ENCODE peak calls at places on chromosomes 3 and 15, in five cellular contexts. J is HepG2, C is K562, H is SK-N-SH, Q is GM12892. D is an unnamed sample.
A peak's percentile ranks its signal among the peaks of the same experiment; 100 is the strongest.

GRCh38 chr3:79491029-79491634 is 276.7 kb downstream of the ROBO1 start:
- DNase-seq in H (no peak), C (no peak), Q (no peak), J (no peak), D (no peak)

GRCh38 chr3:13285007-13285567 is 135.0 kb downstream of the NUP210 start:
- DNase-seq in H (no peak), Q (no peak), C (no peak), J (no peak), D (no peak)

GRCh38 chr3:177596248-177596821 is 399.1 kb upstream of the TBL1XR1 start:
- DNase-seq in H (no peak), C (no peak), J (no peak), Q (no peak), D (no peak)

GRCh38 chr15:74788716-74789151 is 6.9 kb downstream of the CSK start:
- DNase-seq in H (no peak), C (no peak), Q (peak; percentile 66), J (no peak), D (no peak)

GRCh38 chr3:28612232-28612631 is 263.6 kb upstream of the AZI2 start:
- DNase-seq in Q (no peak), C (no peak), J (no peak), H (no peak), D (no peak)

GRCh38 chr15:40843885-40844542 is at the start of gene SPINT1:
- DNase-seq in J (no peak), C (peak; percentile 59), H (peak; percentile 69), Q (peak; percentile 63), D (peak; percentile 43)

GRCh38 chr3:169699536-169700050 is 36.1 kb upstream of the MECOM start:
- DNase-seq in Q (no peak), J (peak; percentile 3), C (no peak), H (no peak), D (no peak)

GRCh38 chr15:32867313-32867626 is 149.5 kb downstream of the GREM1 start:
- DNase-seq in Q (no peak), H (no peak), J (no peak), C (peak; percentile 12), D (no peak)

GRCh38 chr3:170726976-170727661 is 141.2 kb upstream of the SLC7A14 start:
- DNase-seq in Q (no peak), H (no peak), J (no peak), C (peak; percentile 67), D (no peak)

GRCh38 chr3:37912052-37912733 is 50.5 kb downstream of the CTDSPL start:
- DNase-seq in Q (no peak), C (peak; percentile 43), H (no peak), J (no peak), D (no peak)

GRCh38 chr3:5699313-5699712 is 511.8 kb downstream of the EDEM1 start:
- DNase-seq in C (no peak), J (no peak), Q (no peak), H (no peak), D (no peak)

GRCh38 chr3:72977060-72977459 is 19.6 kb upstream of the PPP4R2 start:
- DNase-seq in H (no peak), J (no peak), Q (no peak), C (no peak), D (no peak)

GRCh38 chr3:130081371-130081881 is at the start of gene ALG1L2:
- DNase-seq in C (no peak), Q (no peak), H (no peak), J (no peak), D (no peak)

GRCh38 chr3:140035856-140036255 is 100.9 kb downstream of the CLSTN2 start:
- DNase-seq in C (no peak), Q (no peak), J (no peak), H (no peak), D (no peak)

GRCh38 chr15:40029979-40030893 is 8.7 kb downstream of the SRP14 start:
- DNase-seq in H (no peak), J (peak; percentile 50), C (peak; percentile 39), Q (no peak), D (no peak)

GRCh38 chr3:125108833-125109540 is 53.2 kb upstream of the HEG1 start:
- DNase-seq in Q (no peak), J (no peak), H (no peak), C (no peak), D (no peak)

GRCh38 chr3:155517907-155518306 is 224.4 kb upstream of the STRIT1 start:
- DNase-seq in Q (no peak), C (no peak), H (no peak), J (no peak), D (no peak)

GRCh38 chr15:62846131-62846804 is 196.3 kb upstream of the TPM1 start:
- DNase-seq in J (no peak), C (no peak), H (no peak), Q (no peak), D (no peak)

GRCh38 chr3:174441588-174442316 is 417.4 kb upstream of the NAALADL2 start:
- DNase-seq in Q (no peak), C (no peak), J (no peak), H (no peak), D (no peak)

GRCh38 chr15:81160312-81161214 is 26.5 kb downstream of the CFAP161 start:
- DNase-seq in J (no peak), C (no peak), H (peak; percentile 83), Q (no peak), D (no peak)

GRCh38 chr3:114323546-114324254 is 29.9 kb downstream of the TIGIT start:
- DNase-seq in H (no peak), C (no peak), J (no peak), Q (no peak), D (no peak)

GRCh38 chr3:71983694-71984093 is 198.7 kb upstream of the PROK2 start:
- DNase-seq in H (no peak), Q (no peak), C (no peak), J (no peak), D (no peak)

GRCh38 chr3:101279162-101279561 is 41.2 kb downstream of the IMPG2 start:
- DNase-seq in Q (no peak), H (no peak), C (no peak), J (no peak), D (no peak)

GRCh38 chr15:42879390-42879912 is 41.1 kb downstream of the TTBK2 start:
- DNase-seq in J (no peak), H (no peak), C (no peak), Q (no peak), D (no peak)

GRCh38 chr3:17033516-17034168 is 148.9 kb downstream of the PLCL2 start:
- DNase-seq in C (no peak), J (no peak), H (no peak), Q (no peak), D (no peak)
- TF ChIP-seq TAF1 in C (no peak), J (no peak), H (no peak), Q (no peak), D (no peak)

GRCh38 chr3:128725547-128725931 is 444 bp upstream of the RAB7A start:
- DNase-seq in Q (no peak), J (no peak), C (no peak), H (no peak), D (no peak)

GRCh38 chr3:128727485-128727884 is 1.5 kb downstream of the RAB7A start:
- DNase-seq in C (no peak), Q (no peak), J (no peak), H (no peak), D (no peak)

GRCh38 chr3:128727059-128727458 is 1.1 kb downstream of the RAB7A start:
- DNase-seq in H (no peak), Q (no peak), C (no peak), J (no peak), D (no peak)

GRCh38 chr3:128725932-128726690 is at the start of gene RAB7A:
- DNase-seq in C (peak; percentile 91), J (peak; percentile 94), H (peak; percentile 98), Q (peak; percentile 93), D (peak; percentile 91)

DNA sequence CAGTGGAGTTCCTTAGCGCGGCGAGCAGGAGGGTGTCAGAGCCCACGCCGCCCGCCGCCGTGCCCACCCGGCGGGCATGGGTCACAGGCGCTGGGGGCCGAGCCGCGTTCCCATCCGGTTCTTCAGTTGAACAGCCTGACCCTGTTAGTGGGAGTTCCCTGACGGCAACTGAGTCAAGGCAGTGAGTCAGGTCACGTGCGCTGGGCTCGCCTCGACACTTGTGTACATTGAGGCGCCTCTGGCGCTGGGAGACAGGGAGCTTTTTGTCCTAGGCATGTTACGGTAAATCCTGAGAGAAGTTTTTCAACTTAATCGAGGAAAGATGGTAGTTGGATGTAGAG is 678 bp downstream of the RAB7A start:
- DNase-seq in H (no peak), J (peak; percentile 58), C (no peak), Q (no peak), D (no peak)
- TF ChIP-seq POLR2AphosphoS5 in H (no peak), J (no peak), C (no peak), Q (no peak), D (no peak)

DNA sequence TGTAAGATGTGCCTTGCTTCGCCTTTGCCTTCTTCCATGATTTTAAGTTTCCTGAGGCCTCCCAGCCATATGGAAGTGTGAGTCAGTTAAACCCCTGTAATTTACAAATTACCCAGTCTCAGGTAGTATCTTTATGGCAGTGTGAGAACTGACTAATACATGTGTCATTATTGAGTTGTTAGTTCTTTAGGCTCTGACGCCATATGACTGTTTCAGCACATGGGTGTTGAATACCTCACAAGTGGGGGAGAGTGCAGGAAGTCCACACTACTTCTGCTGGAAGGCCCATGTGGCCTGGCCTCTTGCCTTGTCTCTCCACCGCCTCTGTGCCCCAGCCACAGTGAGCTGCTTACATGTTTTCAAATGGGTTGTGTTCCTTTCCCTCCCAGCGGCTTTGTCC is 28.5 kb downstream of the MFSD1 start:
- DNase-seq in Q (no peak), C (no peak), J (no peak), H (no peak), D (no peak)
- TF ChIP-seq TAF1 in Q (no peak), C (no peak), J (no peak), H (no peak), D (no peak)

GRCh38 chr15:34849364-34849959 is 54.1 kb upstream of the ACTC1 start:
- DNase-seq in H (no peak), Q (no peak), J (no peak), C (no peak), D (no peak)

GRCh38 chr15:34853001-34853758 is 57.8 kb upstream of the ACTC1 start:
- DNase-seq in H (no peak), Q (no peak), J (no peak), C (no peak), D (no peak)

GRCh38 chr15:34850121-34850520 is 54.8 kb upstream of the ACTC1 start:
- DNase-seq in C (peak; percentile 15), H (peak; percentile 40), J (no peak), Q (no peak), D (no peak)

GRCh38 chr15:34851007-34851406 is 55.7 kb upstream of the ACTC1 start:
- DNase-seq in Q (no peak), C (no peak), J (no peak), H (no peak), D (no peak)

GRCh38 chr15:34851751-34852150 is 56.4 kb upstream of the ACTC1 start:
- DNase-seq in H (no peak), C (no peak), Q (no peak), J (no peak), D (no peak)
- TF ChIP-seq POLR2AphosphoS5 in H (no peak), C (no peak), Q (no peak), J (no peak), D (no peak)

DNA sequence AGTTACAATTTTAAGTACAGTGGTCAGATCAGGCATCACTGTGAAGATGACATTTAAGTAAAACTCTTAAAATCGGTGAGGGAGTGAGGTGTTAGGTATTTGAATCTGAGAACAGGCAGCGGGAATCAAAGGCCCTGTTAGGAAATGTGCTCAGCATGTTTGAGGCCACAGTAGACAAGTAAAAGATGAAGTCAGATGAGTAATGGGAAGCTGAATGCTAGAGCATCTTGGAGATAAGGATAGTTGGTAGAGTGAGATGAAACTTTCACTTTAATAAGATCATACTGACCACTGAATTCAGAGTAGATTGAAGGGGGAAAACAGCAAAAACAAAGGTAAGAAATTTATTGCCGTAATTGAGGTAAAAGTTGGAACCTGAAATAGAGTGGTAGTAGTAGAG is 61.6 kb downstream of the DCBLD2 start:
- DNase-seq in J (no peak), C (no peak), H (no peak), Q (no peak), D (no peak)
- TF ChIP-seq TAF1 in J (no peak), C (no peak), H (no peak), Q (no peak), D (no peak)